ENCODE peak calls at places on chromosome 5, in five cellular contexts. K is MM.1S, U is hepatocyte, B is thoracic aorta, G is heart left ventricle. X is an unnamed sample.

GRCh38 chr5:20476016-20476415 is 488.0 kb upstream of the CDH18 start:
- DNase-seq in K (no peak), U (no peak), B (no peak), G (no peak), X (no peak)

GRCh38 chr5:6522337-6522736 is 73.7 kb downstream of the UBE2QL1 start:
- DNase-seq in K (no peak), U (no peak), B (no peak), G (no peak), X (no peak)

GRCh38 chr5:110034076-110034475 is 344.3 kb downstream of the MAN2A1 start:
- DNase-seq in K (no peak), U (no peak), B (no peak), G (no peak), X (no peak)

GRCh38 chr5:15021286-15022046 is 149.9 kb upstream of the ANKH start:
- DNase-seq in K (no peak), U (peak), B (no peak), G (no peak), X (no peak)

GRCh38 chr5:131973089-131973712 is 27.7 kb upstream of the MEIKIN start:
- DNase-seq in K (no peak), U (no peak), B (no peak), G (no peak), X (no peak)

GRCh38 chr5:119190470-119190869 is 119.6 kb downstream of the DMXL1 start:
- DNase-seq in K (no peak), U (no peak), B (no peak), G (no peak), X (no peak)

GRCh38 chr5:154478752-154479159 is 729 bp upstream of the HAND1 start:
- DNase-seq in K (no peak), U (peak), B (no peak), G (no peak), X (no peak)

GRCh38 chr5:154849791-154850201 is 607 bp downstream of the FAXDC2 start:
- DNase-seq in K (no peak), U (peak), B (no peak), G (no peak), X (no peak)

GRCh38 chr5:50320131-50320749 is 120.8 kb downstream of the EMB start:
- DNase-seq in K (no peak), U (no peak), B (no peak), G (no peak), X (no peak)
- TF ChIP-seq CTCF in K (peak), U (no peak), B (no peak), G (no peak), X (no peak)

DNA sequence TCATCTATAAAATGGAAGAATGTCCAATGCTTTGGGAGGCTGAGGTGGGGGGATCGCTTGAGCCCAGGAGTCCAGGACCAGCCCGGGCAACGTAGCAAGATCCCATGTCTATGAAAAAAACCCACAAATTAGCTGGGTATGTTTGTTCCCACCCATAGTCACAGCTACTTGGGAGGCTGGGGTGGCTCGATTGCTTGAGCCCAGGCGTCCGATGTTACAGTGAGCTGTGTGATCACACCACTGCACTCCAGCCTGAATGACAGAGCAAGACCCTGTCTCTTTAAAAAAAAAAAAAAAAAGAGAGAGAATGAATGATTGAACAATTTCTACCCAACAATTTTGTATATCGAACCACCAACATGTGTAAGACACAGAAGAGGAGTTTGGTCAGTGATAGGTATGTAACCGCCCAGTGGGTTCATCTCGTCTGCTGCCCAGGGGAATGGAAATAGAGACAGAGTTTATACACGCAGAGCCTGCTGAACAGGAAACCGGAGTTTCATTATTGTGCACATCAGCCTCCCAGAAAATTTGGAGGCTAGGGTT is 26.2 kb upstream of the ERGIC1 start:
- DNase-seq in K (no peak), U (no peak), B (no peak), G (no peak), X (no peak)
- H3K4me3 ChIP-seq in K (peak), U (no peak), B (peak), G (peak), X (peak)

GRCh38 chr5:142600611-142601360 is 85.1 kb downstream of the FGF1 start:
- DNase-seq in K (no peak), U (peak), B (peak), G (peak), X (no peak)

GRCh38 chr5:142602720-142603245 is 83.1 kb downstream of the FGF1 start:
- DNase-seq in K (no peak), U (no peak), B (no peak), G (no peak), X (no peak)

GRCh38 chr5:142598338-142598700 is 87.6 kb downstream of the FGF1 start:
- DNase-seq in K (no peak), U (no peak), B (no peak), G (no peak), X (no peak)

GRCh38 chr5:142600092-142600491 is 85.8 kb downstream of the FGF1 start:
- DNase-seq in K (no peak), U (no peak), B (no peak), G (no peak), X (no peak)

GRCh38 chr5:142601432-142601831 is 84.5 kb downstream of the FGF1 start:
- DNase-seq in K (no peak), U (no peak), B (no peak), G (no peak), X (no peak)
- TF ChIP-seq CTCF in K (no peak), U (no peak), B (no peak), G (no peak), X (no peak)

GRCh38 chr5:172179032-172179989 is 8.7 kb downstream of the STK10 start:
- DNase-seq in K (peak), U (no peak), B (no peak), G (no peak), X (no peak)
- H3K4me3 ChIP-seq in K (peak), U (no peak), B (peak), G (peak), X (peak)